ENCODE peak calls at places on chromosome 6, in four cellular contexts. One of them, this sample, is unnamed.
A peak's percentile ranks its signal among the peaks of the same experiment; 100 is the strongest.

GRCh38 chr6:131946404-131946991 is 4.7 kb downstream of the CCN2 start:
- DNase-seq in uterus: no peak
- DNase-seq in mammary epithelial cell: no peak
- DNase-seq in stomach: no peak
- DNase-seq in this sample: no peak

GRCh38 chr6:13614126-13614925 is 809 bp upstream of the NOL7 start:
- DNase-seq in uterus: no peak
- DNase-seq in mammary epithelial cell: no peak
- DNase-seq in stomach: peak; percentile 50
- DNase-seq in this sample: peak; percentile 67

GRCh38 chr6:2843138-2843740 is 1.6 kb upstream of the SERPINB1 start:
- DNase-seq in uterus: no peak
- DNase-seq in mammary epithelial cell: peak; percentile 61
- DNase-seq in stomach: no peak
- DNase-seq in this sample: no peak

GRCh38 chr6:41021832-41022231 is 17.2 kb downstream of the UNC5CL start:
- DNase-seq in uterus: no peak
- DNase-seq in mammary epithelial cell: peak; percentile 70
- DNase-seq in stomach: no peak
- DNase-seq in this sample: peak; percentile 63

GRCh38 chr6:27836783-27837635 is 75.2 kb downstream of the OR2B2 start:
- DNase-seq in uterus: peak; percentile 46
- DNase-seq in mammary epithelial cell: peak; percentile 84
- DNase-seq in stomach: peak; percentile 62
- DNase-seq in this sample: peak; percentile 81

GRCh38 chr6:52162940-52163908 is 23.0 kb upstream of the IL17A start:
- DNase-seq in uterus: no peak
- DNase-seq in mammary epithelial cell: peak; percentile 34
- DNase-seq in stomach: no peak
- DNase-seq in this sample: peak; percentile 36

GRCh38 chr6:134774244-134774643 is 175.7 kb downstream of the ALDH8A1 start:
- DNase-seq in uterus: no peak
- DNase-seq in mammary epithelial cell: peak; percentile 81
- DNase-seq in stomach: no peak
- DNase-seq in this sample: no peak

GRCh38 chr6:125363360-125364121 is 61.8 kb upstream of the HDDC2 start:
- DNase-seq in uterus: peak; percentile 58
- DNase-seq in mammary epithelial cell: peak; percentile 21
- DNase-seq in stomach: peak; percentile 27
- DNase-seq in this sample: no peak

GRCh38 chr6:163722293-163722692 is 307.8 kb downstream of the QKI start:
- DNase-seq in uterus: no peak
- DNase-seq in mammary epithelial cell: no peak
- DNase-seq in stomach: peak; percentile 8
- DNase-seq in this sample: no peak

GRCh38 chr6:34235605-34236422 is 859 bp upstream of the HMGA1 start:
- DNase-seq in uterus: peak; percentile 31
- DNase-seq in mammary epithelial cell: no peak
- DNase-seq in stomach: peak; percentile 65
- DNase-seq in this sample: peak; percentile 26

GRCh38 chr6:110002676-110003075 is 24.6 kb downstream of the GPR6 start:
- DNase-seq in uterus: no peak
- DNase-seq in mammary epithelial cell: no peak
- DNase-seq in stomach: no peak
- DNase-seq in this sample: no peak

GRCh38 chr6:111263837-111264236 is 176.5 kb downstream of the SLC16A10 start:
- DNase-seq in uterus: no peak
- DNase-seq in mammary epithelial cell: peak; percentile 56
- DNase-seq in stomach: no peak
- DNase-seq in this sample: no peak

GRCh38 chr6:6515691-6516607 is 72.6 kb upstream of the LY86 start:
- DNase-seq in uterus: no peak
- DNase-seq in mammary epithelial cell: no peak
- DNase-seq in stomach: no peak
- DNase-seq in this sample: no peak

GRCh38 chr6:111087106-111087835 is at the start of gene SLC16A10:
- DNase-seq in uterus: peak; percentile 45
- DNase-seq in mammary epithelial cell: peak; percentile 21
- DNase-seq in stomach: peak; percentile 84
- DNase-seq in this sample: peak; percentile 90

GRCh38 chr6:37566209-37566859 is 66.6 kb upstream of the CCDC167 start:
- DNase-seq in uterus: peak; percentile 32
- DNase-seq in mammary epithelial cell: peak; percentile 13
- DNase-seq in stomach: peak; percentile 63
- DNase-seq in this sample: peak; percentile 80

GRCh38 chr6:37663016-37663810 is 34.5 kb downstream of the MDGA1 start:
- DNase-seq in uterus: no peak
- DNase-seq in mammary epithelial cell: no peak
- DNase-seq in stomach: no peak
- DNase-seq in this sample: no peak

GRCh38 chr6:32462609-32463008 is 22.9 kb downstream of the HLA-DRA start:
- DNase-seq in uterus: no peak
- DNase-seq in mammary epithelial cell: peak; percentile 5
- DNase-seq in stomach: no peak
- DNase-seq in this sample: no peak

GRCh38 chr6:168016176-168016620 is 18.7 kb downstream of the KIF25 start:
- DNase-seq in uterus: no peak
- DNase-seq in mammary epithelial cell: no peak
- DNase-seq in stomach: no peak
- DNase-seq in this sample: no peak

GRCh38 chr6:88586371-88587157 is 376.9 kb downstream of the RNGTT start:
- DNase-seq in uterus: no peak
- DNase-seq in mammary epithelial cell: no peak
- DNase-seq in stomach: no peak
- DNase-seq in this sample: no peak

GRCh38 chr6:158654498-158654897 is 4.6 kb downstream of the SYTL3 start:
- DNase-seq in uterus: peak; percentile 87
- DNase-seq in mammary epithelial cell: peak; percentile 20
- DNase-seq in stomach: peak; percentile 53
- DNase-seq in this sample: no peak

GRCh38 chr6:168371185-168371584 is 51.6 kb upstream of the DACT2 start:
- DNase-seq in uterus: no peak
- DNase-seq in mammary epithelial cell: no peak
- DNase-seq in stomach: no peak
- DNase-seq in this sample: no peak

GRCh38 chr6:138541793-138542481 is 42.6 kb upstream of the NHSL1 start:
- DNase-seq in uterus: no peak
- DNase-seq in mammary epithelial cell: no peak
- DNase-seq in stomach: no peak
- DNase-seq in this sample: no peak

GRCh38 chr6:3390698-3391097 is 66.2 kb downstream of the SLC22A23 start:
- DNase-seq in uterus: peak; percentile 31
- DNase-seq in mammary epithelial cell: peak; percentile 96
- DNase-seq in stomach: peak; percentile 81
- DNase-seq in this sample: no peak

GRCh38 chr6:156395276-156395675 is 381.9 kb upstream of the ARID1B start:
- DNase-seq in uterus: no peak
- DNase-seq in mammary epithelial cell: no peak
- DNase-seq in stomach: peak; percentile 38
- DNase-seq in this sample: no peak

GRCh38 chr6:42101186-42101657 is 41.2 kb downstream of the C6orf132 start:
- DNase-seq in uterus: no peak
- DNase-seq in mammary epithelial cell: peak; percentile 47
- DNase-seq in stomach: peak; percentile 58
- DNase-seq in this sample: no peak

GRCh38 chr6:149094156-149094555 is 223.4 kb upstream of the TAB2 start:
- DNase-seq in uterus: no peak
- DNase-seq in mammary epithelial cell: no peak
- DNase-seq in stomach: no peak
- DNase-seq in this sample: no peak

GRCh38 chr6:84967965-84968364 is 203.6 kb upstream of the TBX18 start:
- DNase-seq in uterus: no peak
- DNase-seq in mammary epithelial cell: no peak
- DNase-seq in stomach: no peak
- DNase-seq in this sample: no peak

GRCh38 chr6:33966536-33966935 is 162.7 kb upstream of the MLN start:
- DNase-seq in uterus: peak; percentile 3
- DNase-seq in mammary epithelial cell: no peak
- DNase-seq in stomach: no peak
- DNase-seq in this sample: no peak

GRCh38 chr6:30877419-30878262 is 6.7 kb upstream of the DDR1 start:
- DNase-seq in uterus: peak; percentile 91
- DNase-seq in mammary epithelial cell: peak; percentile 80
- DNase-seq in stomach: peak; percentile 94
- DNase-seq in this sample: peak; percentile 86
- H3K4me3 ChIP-seq in uterus: peak overlapping the region; percentile 33
- H3K4me3 ChIP-seq in mammary epithelial cell: no peak overlapping the region
- H3K4me3 ChIP-seq in stomach: peak overlapping the region; percentile 27
- H3K4me3 ChIP-seq in this sample: peak overlapping the region; percentile 10

GRCh38 chr6:86193821-86194220 is 551.1 kb upstream of the SYNCRIP start:
- DNase-seq in uterus: no peak
- DNase-seq in mammary epithelial cell: no peak
- DNase-seq in stomach: no peak
- DNase-seq in this sample: no peak
- H3K9me3 ChIP-seq in uterus: no peaks in the 10 kb centered on the region
- H3K9me3 ChIP-seq in mammary epithelial cell: no peaks in the 10 kb centered on the region
- H3K9me3 ChIP-seq in stomach: no peaks in the 10 kb centered on the region
- H3K9me3 ChIP-seq in this sample: no peaks in the 10 kb centered on the region

DNA sequence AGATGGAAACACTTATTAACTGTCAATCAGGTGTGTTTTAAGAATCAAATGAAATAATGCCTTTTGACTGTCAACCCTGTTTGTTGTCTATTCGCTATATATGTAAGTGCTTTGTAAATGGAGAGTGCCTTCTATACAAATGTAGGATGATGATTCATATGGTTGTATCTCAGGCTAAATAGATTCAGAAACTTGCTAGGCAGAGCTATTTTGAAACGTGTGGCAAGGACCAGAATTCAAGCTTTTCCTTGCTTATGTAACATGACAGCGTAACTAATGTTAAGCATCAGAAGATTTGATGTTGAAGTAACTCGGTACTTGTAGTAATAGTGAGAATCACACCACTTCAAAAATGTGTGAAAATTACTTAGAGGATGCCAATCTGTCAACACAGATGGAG is 3.4 kb downstream of the OGFRL1 start:
- DNase-seq in uterus: no peak
- DNase-seq in mammary epithelial cell: no peak
- DNase-seq in stomach: no peak
- DNase-seq in this sample: no peak
- TF ChIP-seq CTCF in uterus: no peak
- TF ChIP-seq CTCF in mammary epithelial cell: no peak
- TF ChIP-seq CTCF in stomach: no peak
- TF ChIP-seq CTCF in this sample: no peak

DNA sequence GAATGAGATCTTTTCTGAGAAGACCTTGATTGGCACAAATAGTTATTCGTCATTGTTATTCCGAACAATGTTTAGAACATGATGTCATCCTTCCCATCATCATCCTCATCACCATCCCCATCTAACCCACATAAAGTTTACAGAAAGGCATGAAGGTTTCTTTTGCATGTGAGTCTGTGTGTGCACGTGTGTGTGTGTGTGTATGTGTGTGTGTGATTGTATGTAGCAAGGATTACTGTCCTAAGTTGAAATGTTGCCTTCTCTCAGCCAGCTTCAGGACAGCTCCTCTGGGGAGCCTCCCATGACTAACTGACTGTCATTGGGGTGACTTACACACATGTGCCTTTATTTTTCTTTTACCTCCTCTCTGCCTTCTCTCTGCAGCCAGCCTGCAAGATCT is 113.5 kb downstream of the SLC22A3 start:
- DNase-seq in uterus: no peak
- DNase-seq in mammary epithelial cell: peak; percentile 20
- DNase-seq in stomach: no peak
- DNase-seq in this sample: no peak
- H3K4me3 ChIP-seq in uterus: no peak overlapping the region
- H3K4me3 ChIP-seq in mammary epithelial cell: no peak overlapping the region
- H3K4me3 ChIP-seq in stomach: no peak overlapping the region
- H3K4me3 ChIP-seq in this sample: no peak overlapping the region

DNA sequence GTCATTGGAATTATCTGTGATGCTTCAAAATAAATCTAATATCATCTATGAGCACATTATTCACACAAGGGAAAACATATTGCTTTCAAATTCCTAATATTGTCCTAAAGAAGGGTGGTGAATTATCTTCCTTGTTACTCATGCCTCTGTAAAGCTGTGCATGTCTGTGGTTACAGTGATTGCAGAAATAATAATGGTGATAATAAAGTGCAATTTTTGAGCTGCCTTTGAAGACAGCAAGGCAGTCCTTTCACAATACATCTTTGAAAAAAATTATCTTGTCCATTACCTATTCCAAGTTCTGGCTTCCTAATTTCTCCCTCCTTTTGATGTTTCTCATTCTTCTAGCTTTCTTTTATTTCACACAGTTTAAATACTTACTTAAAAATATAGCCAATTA is 442.1 kb upstream of the EYS start:
- DNase-seq in uterus: no peak
- DNase-seq in mammary epithelial cell: no peak
- DNase-seq in stomach: no peak
- DNase-seq in this sample: no peak
- H3K9me3 ChIP-seq in uterus: no peaks in the 10 kb centered on the region
- H3K9me3 ChIP-seq in mammary epithelial cell: peaks cover 28% of the 10 kb centered on the region
- H3K9me3 ChIP-seq in stomach: no peaks in the 10 kb centered on the region
- H3K9me3 ChIP-seq in this sample: no peaks in the 10 kb centered on the region

GRCh38 chr6:119348308-119349040 is 1.1 kb downstream of the MAN1A1 start:
- DNase-seq in uterus: peak; percentile 31
- DNase-seq in mammary epithelial cell: no peak
- DNase-seq in stomach: peak; percentile 26
- DNase-seq in this sample: peak; percentile 59

GRCh38 chr6:119349341-119350201 is at the start of gene MAN1A1:
- DNase-seq in uterus: peak; percentile 95
- DNase-seq in mammary epithelial cell: peak; percentile 60
- DNase-seq in stomach: peak; percentile 90
- DNase-seq in this sample: peak; percentile 81

GRCh38 chr6:119350202-119351004 is 842 bp upstream of the MAN1A1 start:
- DNase-seq in uterus: no peak
- DNase-seq in mammary epithelial cell: peak; percentile 38
- DNase-seq in stomach: no peak
- DNase-seq in this sample: no peak

GRCh38 chr6:119349041-119349340 is 570 bp downstream of the MAN1A1 start:
- DNase-seq in uterus: no peak
- DNase-seq in mammary epithelial cell: no peak
- DNase-seq in stomach: peak; percentile 26
- DNase-seq in this sample: no peak

DNA sequence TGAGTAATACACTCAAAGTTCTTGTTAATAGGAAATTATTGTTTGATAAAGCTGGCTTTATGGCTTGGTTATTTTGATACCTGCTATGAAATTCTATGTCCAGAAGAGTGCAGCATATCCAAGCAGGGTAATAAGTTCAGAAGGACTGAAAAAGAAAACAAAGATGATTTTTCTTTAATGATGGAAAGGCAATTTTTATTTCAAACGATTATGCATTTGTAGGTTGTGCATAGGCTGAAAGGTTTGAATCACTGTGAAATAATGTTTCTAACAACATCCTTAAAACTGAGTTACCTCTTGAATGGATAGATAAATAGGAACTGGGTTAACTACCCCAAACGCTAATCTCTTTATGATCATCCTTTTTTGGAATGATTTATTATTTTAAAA is 1.4 kb upstream of the MAN1A1 start:
- DNase-seq in uterus: no peak
- DNase-seq in mammary epithelial cell: peak; percentile 35
- DNase-seq in stomach: no peak
- DNase-seq in this sample: no peak
- TF ChIP-seq CTCF in uterus: peak; percentile 41
- TF ChIP-seq CTCF in mammary epithelial cell: peak; percentile 62
- TF ChIP-seq CTCF in stomach: no peak
- TF ChIP-seq CTCF in this sample: peak; percentile 29

This sample was measured in Caco-2.